ENCODE peak calls at places on chromosomes 2 and 18, in six cellular contexts. One of them, this sample, is unnamed. For H3K36me3, the result is how much of the 10 kb centered on the place peaks cover.

GRCh38 chr2:9296559-9296958 is 89.9 kb downstream of the ASAP2 start:
- DNase-seq in tibial nerve: no peak
- DNase-seq in aorta: no peak
- DNase-seq in esophagus squamous epithelium: no peak
- DNase-seq in HCT116: no peak
- DNase-seq in thyroid gland: no peak
- DNase-seq in this sample: no peak

GRCh38 chr2:77521931-77522470 is at the start of gene LRRTM4:
- DNase-seq in HCT116: no peak
- DNase-seq in esophagus squamous epithelium: no peak
- DNase-seq in tibial nerve: no peak
- DNase-seq in thyroid gland: no peak
- DNase-seq in aorta: no peak
- DNase-seq in this sample: no peak

GRCh38 chr18:78770149-78771139 is 209.2 kb upstream of the SALL3 start:
- DNase-seq in thyroid gland: no peak
- DNase-seq in tibial nerve: no peak
- DNase-seq in aorta: no peak
- DNase-seq in HCT116: no peak
- DNase-seq in esophagus squamous epithelium: no peak
- DNase-seq in this sample: no peak

GRCh38 chr2:64391459-64391858 is 62.5 kb upstream of the LGALSL start:
- DNase-seq in esophagus squamous epithelium: no peak
- DNase-seq in thyroid gland: no peak
- DNase-seq in aorta: no peak
- DNase-seq in tibial nerve: no peak
- DNase-seq in HCT116: no peak
- DNase-seq in this sample: no peak

GRCh38 chr2:47662547-47662946 is 120.4 kb upstream of the MSH6 start:
- DNase-seq in aorta: no peak
- DNase-seq in esophagus squamous epithelium: no peak
- DNase-seq in tibial nerve: no peak
- DNase-seq in thyroid gland: no peak
- DNase-seq in HCT116: no peak
- DNase-seq in this sample: no peak

GRCh38 chr2:42793314-42794270 is 1.2 kb upstream of the HAAO start:
- DNase-seq in thyroid gland: no peak
- DNase-seq in HCT116: no peak
- DNase-seq in esophagus squamous epithelium: no peak
- DNase-seq in tibial nerve: no peak
- DNase-seq in aorta: no peak
- DNase-seq in this sample: no peak

GRCh38 chr18:76467371-76468190 is 27.5 kb downstream of the ZNF516 start:
- DNase-seq in aorta: no peak
- DNase-seq in tibial nerve: no peak
- DNase-seq in thyroid gland: no peak
- DNase-seq in esophagus squamous epithelium: no peak
- DNase-seq in HCT116: no peak
- DNase-seq in this sample: no peak

GRCh38 chr2:66497706-66498596 is 63.0 kb downstream of the MEIS1 start:
- DNase-seq in tibial nerve: no peak
- DNase-seq in esophagus squamous epithelium: no peak
- DNase-seq in HCT116: no peak
- DNase-seq in aorta: no peak
- DNase-seq in thyroid gland: no peak
- DNase-seq in this sample: no peak

GRCh38 chr2:98900721-98901120 is 35.3 kb downstream of the CRACDL start:
- DNase-seq in thyroid gland: peak
- DNase-seq in aorta: no peak
- DNase-seq in tibial nerve: no peak
- DNase-seq in esophagus squamous epithelium: no peak
- DNase-seq in HCT116: no peak
- DNase-seq in this sample: no peak

GRCh38 chr18:45993441-45993840 is 26.3 kb upstream of the EPG5 start:
- DNase-seq in HCT116: no peak
- DNase-seq in thyroid gland: no peak
- DNase-seq in aorta: no peak
- DNase-seq in esophagus squamous epithelium: no peak
- DNase-seq in tibial nerve: no peak
- DNase-seq in this sample: no peak

GRCh38 chr2:160803881-160804280 is 310.3 kb upstream of the RBMS1 start:
- DNase-seq in thyroid gland: no peak
- DNase-seq in aorta: no peak
- DNase-seq in HCT116: no peak
- DNase-seq in esophagus squamous epithelium: no peak
- DNase-seq in tibial nerve: no peak
- DNase-seq in this sample: peak

GRCh38 chr18:45321520-45321919 is 293.8 kb upstream of the SLC14A2 start:
- DNase-seq in esophagus squamous epithelium: no peak
- DNase-seq in HCT116: no peak
- DNase-seq in thyroid gland: no peak
- DNase-seq in aorta: no peak
- DNase-seq in tibial nerve: no peak
- DNase-seq in this sample: no peak

GRCh38 chr2:222604749-222605515 is 51.0 kb downstream of the FARSB start:
- DNase-seq in HCT116: no peak
- DNase-seq in thyroid gland: no peak
- DNase-seq in esophagus squamous epithelium: no peak
- DNase-seq in aorta: no peak
- DNase-seq in tibial nerve: no peak
- DNase-seq in this sample: no peak

GRCh38 chr2:86134709-86135108 is 28.7 kb downstream of the PTCD3 start:
- DNase-seq in HCT116: no peak
- DNase-seq in esophagus squamous epithelium: no peak
- DNase-seq in tibial nerve: no peak
- DNase-seq in aorta: no peak
- DNase-seq in thyroid gland: no peak
- DNase-seq in this sample: no peak

GRCh38 chr2:86139981-86140380 is 33.9 kb downstream of the PTCD3 start:
- DNase-seq in thyroid gland: no peak
- DNase-seq in esophagus squamous epithelium: no peak
- DNase-seq in tibial nerve: no peak
- DNase-seq in HCT116: no peak
- DNase-seq in aorta: no peak
- DNase-seq in this sample: peak

GRCh38 chr2:86135653-86136052 is 29.6 kb downstream of the PTCD3 start:
- DNase-seq in tibial nerve: no peak
- DNase-seq in thyroid gland: no peak
- DNase-seq in esophagus squamous epithelium: no peak
- DNase-seq in aorta: no peak
- DNase-seq in HCT116: no peak
- DNase-seq in this sample: no peak

GRCh38 chr2:86138736-86139625 is 32.9 kb downstream of the PTCD3 start:
- DNase-seq in aorta: no peak
- DNase-seq in esophagus squamous epithelium: no peak
- DNase-seq in thyroid gland: no peak
- DNase-seq in HCT116: no peak
- DNase-seq in tibial nerve: no peak
- DNase-seq in this sample: no peak

DNA sequence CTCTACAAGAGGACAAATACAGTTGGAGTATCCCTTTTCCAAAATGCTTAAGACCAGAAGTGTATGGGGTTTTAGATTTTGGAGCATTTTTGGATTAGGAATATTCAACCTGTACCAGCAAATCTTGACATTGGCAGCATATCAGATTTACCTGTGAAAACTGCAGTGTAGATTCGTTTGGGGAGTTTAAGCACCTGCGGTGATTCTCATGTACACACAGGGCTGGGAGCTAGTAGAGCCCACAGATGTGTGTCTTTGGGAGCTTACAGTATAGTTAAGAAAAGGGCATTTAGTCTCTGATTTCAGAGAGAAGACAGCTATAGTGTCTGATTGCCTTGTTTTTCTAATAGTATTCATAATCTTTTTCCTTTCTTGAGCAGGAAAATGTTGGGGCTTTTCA is 30.1 kb downstream of the PTCD3 start:
- DNase-seq in thyroid gland: no peak
- DNase-seq in HCT116: no peak
- DNase-seq in aorta: no peak
- DNase-seq in esophagus squamous epithelium: no peak
- DNase-seq in tibial nerve: no peak
- DNase-seq in this sample: no peak
- H3K36me3 ChIP-seq in thyroid gland: half or more
- H3K36me3 ChIP-seq in HCT116: half or more
- H3K36me3 ChIP-seq in aorta: under half
- H3K36me3 ChIP-seq in esophagus squamous epithelium: half or more
- H3K36me3 ChIP-seq in tibial nerve: under half
- H3K36me3 ChIP-seq in this sample: half or more

DNA sequence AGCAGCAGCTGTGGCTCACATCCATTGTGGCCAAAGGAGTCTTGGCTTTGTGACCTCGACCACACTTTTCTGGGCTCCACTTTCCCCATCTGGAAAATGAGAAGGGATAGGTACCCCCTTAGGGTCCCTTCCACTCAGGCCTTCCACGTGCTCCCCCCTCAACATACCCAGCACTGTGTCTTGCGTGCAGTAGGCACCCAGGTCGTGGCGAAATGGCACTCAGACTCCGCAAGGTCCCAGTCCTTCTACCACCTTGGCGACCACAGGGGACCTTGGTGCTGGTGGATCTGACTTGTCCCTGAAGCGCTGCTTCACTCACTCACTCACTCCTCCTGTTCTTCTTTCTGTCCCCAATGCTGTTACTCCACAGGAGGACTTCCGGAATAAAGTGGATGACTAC is 19.9 kb upstream of the SCLY start:
- DNase-seq in esophagus squamous epithelium: no peak
- DNase-seq in aorta: no peak
- DNase-seq in thyroid gland: no peak
- DNase-seq in tibial nerve: no peak
- DNase-seq in HCT116: no peak
- DNase-seq in this sample: no peak
- H3K36me3 ChIP-seq in esophagus squamous epithelium: under half
- H3K36me3 ChIP-seq in aorta: under half
- H3K36me3 ChIP-seq in thyroid gland: under half
- H3K36me3 ChIP-seq in tibial nerve: under half
- H3K36me3 ChIP-seq in HCT116: under half
- H3K36me3 ChIP-seq in this sample: under half

GRCh38 chr18:8619835-8620577 is 10.8 kb downstream of the RAB12 start:
- DNase-seq in tibial nerve: no peak
- DNase-seq in thyroid gland: no peak
- DNase-seq in HCT116: no peak
- DNase-seq in esophagus squamous epithelium: no peak
- DNase-seq in aorta: no peak
- DNase-seq in this sample: no peak
- H3K36me3 ChIP-seq in tibial nerve: under half
- H3K36me3 ChIP-seq in thyroid gland: under half
- H3K36me3 ChIP-seq in HCT116: under half
- H3K36me3 ChIP-seq in esophagus squamous epithelium: under half
- H3K36me3 ChIP-seq in aorta: under half
- H3K36me3 ChIP-seq in this sample: under half

GRCh38 chr2:240790370-240791210 is 29.4 kb downstream of the KIF1A start:
- DNase-seq in thyroid gland: no peak
- DNase-seq in HCT116: no peak
- DNase-seq in aorta: peak
- DNase-seq in tibial nerve: no peak
- DNase-seq in esophagus squamous epithelium: no peak
- DNase-seq in this sample: no peak

GRCh38 chr2:240787521-240788472 is 32.2 kb downstream of the KIF1A start:
- DNase-seq in tibial nerve: no peak
- DNase-seq in aorta: peak
- DNase-seq in esophagus squamous epithelium: no peak
- DNase-seq in thyroid gland: no peak
- DNase-seq in HCT116: no peak
- DNase-seq in this sample: no peak

GRCh38 chr2:240789501-240790369 is 30.3 kb downstream of the KIF1A start:
- DNase-seq in HCT116: no peak
- DNase-seq in aorta: peak
- DNase-seq in tibial nerve: no peak
- DNase-seq in esophagus squamous epithelium: no peak
- DNase-seq in thyroid gland: no peak
- DNase-seq in this sample: no peak

GRCh38 chr2:240788482-240788881 is 31.5 kb downstream of the KIF1A start:
- DNase-seq in aorta: no peak
- DNase-seq in tibial nerve: no peak
- DNase-seq in thyroid gland: no peak
- DNase-seq in HCT116: no peak
- DNase-seq in esophagus squamous epithelium: no peak
- DNase-seq in this sample: no peak

GRCh38 chr2:240789051-240789453 is 31.0 kb downstream of the KIF1A start:
- DNase-seq in aorta: peak
- DNase-seq in tibial nerve: no peak
- DNase-seq in HCT116: no peak
- DNase-seq in thyroid gland: no peak
- DNase-seq in esophagus squamous epithelium: no peak
- DNase-seq in this sample: no peak
- H3K36me3 ChIP-seq in aorta: under half
- H3K36me3 ChIP-seq in tibial nerve: under half
- H3K36me3 ChIP-seq in HCT116: under half
- H3K36me3 ChIP-seq in thyroid gland: under half
- H3K36me3 ChIP-seq in esophagus squamous epithelium: under half
- H3K36me3 ChIP-seq in this sample: under half

GRCh38 chr2:218275368-218276072 is 5.2 kb downstream of the PNKD start:
- DNase-seq in HCT116: no peak
- DNase-seq in tibial nerve: no peak
- DNase-seq in aorta: no peak
- DNase-seq in esophagus squamous epithelium: no peak
- DNase-seq in thyroid gland: no peak
- DNase-seq in this sample: no peak

GRCh38 chr2:218274586-218274985 is 4.3 kb downstream of the PNKD start:
- DNase-seq in HCT116: no peak
- DNase-seq in thyroid gland: no peak
- DNase-seq in aorta: no peak
- DNase-seq in esophagus squamous epithelium: no peak
- DNase-seq in tibial nerve: no peak
- DNase-seq in this sample: no peak

GRCh38 chr2:218277921-218278320 is 7.6 kb downstream of the PNKD start:
- DNase-seq in thyroid gland: no peak
- DNase-seq in aorta: no peak
- DNase-seq in esophagus squamous epithelium: no peak
- DNase-seq in HCT116: no peak
- DNase-seq in tibial nerve: no peak
- DNase-seq in this sample: no peak

GRCh38 chr2:218278531-218279360 is 8.4 kb downstream of the PNKD start:
- DNase-seq in aorta: no peak
- DNase-seq in HCT116: no peak
- DNase-seq in thyroid gland: no peak
- DNase-seq in tibial nerve: no peak
- DNase-seq in esophagus squamous epithelium: no peak
- DNase-seq in this sample: no peak

DNA sequence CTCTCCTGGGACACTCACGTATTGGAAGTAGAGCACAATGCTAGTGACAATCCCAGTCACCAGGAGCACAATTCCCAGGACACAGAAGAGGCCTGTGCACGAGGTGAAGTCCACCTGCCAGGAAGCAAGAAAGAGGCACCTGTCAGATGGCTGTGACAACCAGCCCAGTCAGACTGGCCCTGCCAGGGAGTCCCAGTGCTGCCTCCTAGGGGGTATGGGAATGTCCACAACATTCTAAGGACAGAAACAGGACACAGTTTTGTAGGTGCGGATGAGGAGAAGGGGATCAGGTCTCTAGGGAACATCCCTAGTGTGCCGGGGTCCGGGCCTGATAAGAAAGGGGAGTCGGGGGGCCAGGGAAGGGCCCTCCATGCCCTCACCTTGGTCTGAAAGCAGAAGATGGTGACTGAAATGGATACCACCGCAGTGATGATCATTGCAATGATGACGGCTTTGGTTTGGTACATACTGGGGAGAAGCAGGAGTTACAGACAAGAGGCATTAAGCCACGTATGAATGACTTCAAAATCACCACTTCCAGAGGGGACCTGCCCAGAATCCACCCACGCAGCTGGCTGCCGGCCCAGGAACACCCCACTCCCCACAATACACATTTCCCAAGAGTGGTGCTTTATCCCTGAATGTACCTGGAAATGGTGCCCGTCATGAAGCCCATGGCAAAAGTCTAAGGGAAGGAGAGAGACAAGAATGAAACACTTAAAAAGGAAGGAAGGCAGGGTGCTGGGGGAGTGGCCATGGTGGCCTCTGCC is 6.9 kb downstream of the PNKD start:
- DNase-seq in thyroid gland: peak
- DNase-seq in tibial nerve: no peak
- DNase-seq in HCT116: no peak
- DNase-seq in esophagus squamous epithelium: no peak
- DNase-seq in aorta: no peak
- DNase-seq in this sample: no peak
- H3K36me3 ChIP-seq in thyroid gland: half or more
- H3K36me3 ChIP-seq in tibial nerve: under half
- H3K36me3 ChIP-seq in HCT116: under half
- H3K36me3 ChIP-seq in esophagus squamous epithelium: half or more
- H3K36me3 ChIP-seq in aorta: under half
- H3K36me3 ChIP-seq in this sample: half or more

This sample was measured in CD4-positive, alpha-beta memory T cell.